ENCODE peak calls at places on chromosomes 13 and 19, in four cellular contexts. E is RWPE1, J is heart left ventricle, B is tibial nerve. F is an unnamed sample.

GRCh38 chr13:83773961-83774360 is 108.3 kb downstream of the SLITRK1 start:
- DNase-seq in B (no peak), E (no peak), J (no peak), F (no peak)

GRCh38 chr13:44755872-44756271 is 179.7 kb upstream of the TSC22D1 start:
- DNase-seq in J (no peak), E (peak; percentile 41), B (no peak), F (no peak)

GRCh38 chr13:75636339-75637095 is 387 bp downstream of the LMO7 start:
- DNase-seq in E (peak; percentile 26), J (no peak), B (no peak), F (peak; percentile 69)

GRCh38 chr19:8370176-8371010 is 6.4 kb downstream of the ANGPTL4 start:
- DNase-seq in B (no peak), E (no peak), J (no peak), F (no peak)

GRCh38 chr13:30257433-30258099 is 49.8 kb downstream of the KATNAL1 start:
- DNase-seq in J (no peak), B (no peak), E (no peak), F (no peak)

GRCh38 chr19:20928371-20928770 is 5.3 kb downstream of the ZNF85 start:
- DNase-seq in E (no peak), J (no peak), B (no peak), F (no peak)

GRCh38 chr13:37460211-37460610 is 138.4 kb downstream of the POSTN start:
- DNase-seq in B (no peak), E (no peak), J (no peak), F (no peak)

GRCh38 chr13:45219123-45219891 is 18.5 kb upstream of the KCTD4 start:
- DNase-seq in E (no peak), J (no peak), B (no peak), F (no peak)

GRCh38 chr13:50208826-50209335 is 193.6 kb downstream of the KCNRG start:
- DNase-seq in J (peak; percentile 54), E (no peak), B (no peak), F (peak; percentile 49)

GRCh38 chr19:49680473-49681351 is 3.6 kb downstream of the PRMT1 start:
- DNase-seq in J (peak; percentile 90), B (peak; percentile 79), E (peak; percentile 89), F (peak; percentile 92)

GRCh38 chr13:22050951-22051563 is 380.2 kb downstream of the FGF9 start:
- DNase-seq in B (no peak), E (no peak), J (no peak), F (no peak)

GRCh38 chr19:17909017-17909732 is 23.6 kb upstream of the CCDC124 start:
- DNase-seq in B (no peak), J (no peak), E (no peak), F (no peak)

GRCh38 chr13:43153436-43154082 is 130.2 kb downstream of the DNAJC15 start:
- DNase-seq in B (no peak), E (peak; percentile 80), J (no peak), F (no peak)

GRCh38 chr19:38046254-38047047 is 139.4 kb downstream of the SIPA1L3 start:
- DNase-seq in B (no peak), J (no peak), E (no peak), F (no peak)

GRCh38 chr19:2014731-2015610 is 543 bp downstream of the BTBD2 start:
- DNase-seq in E (peak; percentile 50), B (no peak), J (no peak), F (no peak)

GRCh38 chr19:47036233-47036651 is 12.2 kb downstream of the TMEM160 start:
- DNase-seq in E (no peak), B (no peak), J (no peak), F (no peak)

GRCh38 chr19:50759886-50760285 is 10.4 kb upstream of the GPR32 start:
- DNase-seq in J (no peak), E (peak; percentile 15), B (no peak), F (no peak)

GRCh38 chr13:28339419-28339818 is 155.5 kb downstream of the FLT1 start:
- DNase-seq in B (no peak), E (no peak), J (no peak), F (no peak)

GRCh38 chr13:111177803-111178389 is 62.8 kb downstream of the ARHGEF7 start:
- DNase-seq in J (no peak), E (no peak), B (no peak), F (no peak)

GRCh38 chr13:81377926-81378325 is 1037.0 kb upstream of the SPRY2 start:
- DNase-seq in B (no peak), J (no peak), E (no peak), F (no peak)

GRCh38 chr19:2952953-2953481 is 8.2 kb upstream of the ZNF77 start:
- DNase-seq in B (no peak), E (peak; percentile 56), J (no peak), F (no peak)

GRCh38 chr13:108220042-108220441 is 1.9 kb downstream of the ABHD13 start:
- DNase-seq in E (peak; percentile 20), B (no peak), J (no peak), F (no peak)

GRCh38 chr19:39402417-39403297 is 4.0 kb upstream of the ZFP36 start:
- DNase-seq in B (peak; percentile 90), J (peak; percentile 95), E (no peak), F (peak; percentile 96)

GRCh38 chr19:56839665-56840451 is 668 bp downstream of the PEG3 start:
- DNase-seq in E (no peak), J (peak; percentile 93), B (peak; percentile 90), F (peak; percentile 98)

DNA sequence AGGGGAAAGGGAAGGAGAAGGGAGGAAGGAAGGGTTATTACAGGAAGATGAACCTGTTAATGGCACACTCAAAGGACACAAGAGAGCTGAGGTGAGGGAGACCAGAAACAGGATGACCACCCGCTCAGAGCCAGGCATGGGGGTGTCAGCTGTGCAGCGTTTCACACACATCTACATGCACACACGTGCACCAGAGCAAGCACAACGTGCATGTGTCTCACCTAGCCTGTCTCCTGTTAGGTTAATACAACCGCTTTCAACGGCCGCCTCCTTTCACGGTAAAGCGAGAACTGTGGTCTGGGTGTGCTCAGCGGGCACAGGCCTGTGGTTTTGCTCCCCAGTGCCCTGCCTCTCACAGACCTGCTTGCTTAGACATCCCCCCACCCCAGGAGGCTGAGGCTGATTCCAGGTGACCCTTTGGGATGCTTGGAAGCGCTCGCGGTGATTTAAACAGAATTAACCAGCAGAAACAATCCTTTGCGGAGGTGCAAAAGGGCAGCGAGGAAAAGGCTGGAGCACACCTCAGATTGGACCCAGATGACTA is 27.4 kb downstream of the IRS2 start:
- DNase-seq in B (no peak), E (no peak), J (no peak), F (no peak)
- H3K27ac ChIP-seq in B (no peak overlapping the region), E (peak overlapping the region; percentile 30), J (no peak overlapping the region), F (no peak overlapping the region)

DNA sequence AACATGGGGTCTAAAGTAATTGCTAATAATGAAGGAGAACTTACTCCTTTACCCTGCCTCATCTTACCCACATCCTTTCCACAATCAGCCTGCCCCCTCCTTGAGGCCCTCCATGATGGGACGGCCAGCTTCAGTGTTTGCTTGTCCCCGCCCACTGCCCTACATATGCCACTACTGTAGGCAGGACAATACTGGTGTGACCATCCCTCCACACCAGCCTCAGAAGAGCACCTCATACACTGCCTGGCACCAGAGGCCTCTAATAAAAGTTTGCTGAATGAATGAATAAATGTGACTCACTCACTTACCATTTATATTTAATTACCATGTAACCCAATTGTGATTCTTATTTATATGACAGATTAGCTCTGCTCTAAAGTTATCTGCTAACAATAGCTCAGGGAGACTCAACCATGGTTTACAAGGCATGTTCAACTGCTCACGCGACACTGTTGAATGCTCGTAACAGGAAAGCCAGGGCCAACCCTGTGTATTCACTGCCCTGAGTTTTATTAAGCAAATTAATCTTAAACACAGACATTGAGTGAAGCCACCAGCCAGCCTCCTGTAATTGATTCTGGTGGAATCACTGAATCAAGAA is 65.9 kb upstream of the DOCK9 start:
- DNase-seq in B (no peak), J (no peak), E (no peak), F (no peak)
- H3K27ac ChIP-seq in B (no peak overlapping the region), J (no peak overlapping the region), E (no peak overlapping the region), F (no peak overlapping the region)

GRCh38 chr19:16886305-16886880 is 2.4 kb upstream of the F2RL3 start:
- DNase-seq in B (no peak), J (peak; percentile 78), E (no peak), F (peak; percentile 41)
- H3K27ac ChIP-seq in B (no peak overlapping the region), J (peak overlapping the region; percentile 90), E (peak overlapping the region; percentile 94), F (no peak overlapping the region)

GRCh38 chr19:16295071-16295470 is 29.6 kb upstream of the KLF2 start:
- DNase-seq in B (no peak), E (no peak), J (no peak), F (no peak)

GRCh38 chr19:16298334-16298733 is 26.3 kb upstream of the KLF2 start:
- DNase-seq in B (no peak), E (no peak), J (no peak), F (no peak)

GRCh38 chr19:16293133-16294085 is 31.2 kb upstream of the KLF2 start:
- DNase-seq in J (peak; percentile 78), E (peak; percentile 35), B (peak; percentile 70), F (peak; percentile 87)

GRCh38 chr19:16296713-16297112 is 27.9 kb upstream of the KLF2 start:
- DNase-seq in E (no peak), J (no peak), B (no peak), F (no peak)

DNA sequence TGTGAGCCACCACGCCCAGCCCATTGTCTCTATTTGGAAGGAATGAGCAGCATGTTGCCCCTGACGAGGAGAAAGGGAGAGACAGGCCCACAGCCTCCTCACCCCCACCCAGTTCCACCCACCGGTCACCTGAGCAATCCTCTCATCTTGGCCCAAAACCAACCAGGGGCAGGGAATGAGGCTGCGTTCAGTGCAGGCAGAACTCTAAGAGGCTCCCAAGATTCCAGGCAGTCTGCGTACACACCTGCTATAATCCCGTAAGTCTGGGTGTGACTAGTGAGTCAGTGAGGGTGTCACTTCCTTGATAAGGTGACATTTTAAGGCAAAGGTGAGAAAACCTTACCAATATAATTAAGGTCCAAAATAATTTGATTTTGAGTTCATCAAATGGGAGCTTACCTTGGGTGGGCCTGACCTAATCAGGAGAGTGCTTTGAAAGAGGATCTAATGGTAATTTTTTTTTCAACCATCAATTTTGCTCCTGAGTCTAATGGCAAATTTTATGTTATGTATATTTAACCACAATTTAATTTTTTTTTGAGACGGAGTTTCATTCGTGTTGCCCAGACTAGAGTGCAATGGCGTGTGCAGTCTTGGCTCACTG is 26.9 kb upstream of the KLF2 start:
- DNase-seq in B (no peak), E (no peak), J (no peak), F (no peak)
- H3K27ac ChIP-seq in B (no peak overlapping the region), E (no peak overlapping the region), J (no peak overlapping the region), F (no peak overlapping the region)

GRCh38 chr19:45099465-45100201 is 6.7 kb downstream of the PPP1R37 start:
- DNase-seq in J (no peak), B (no peak), E (no peak), F (no peak)
- H3K27ac ChIP-seq in J (no peak overlapping the region), B (peak overlapping the region; percentile 23), E (peak overlapping the region; percentile 93), F (no peak overlapping the region)

DNA sequence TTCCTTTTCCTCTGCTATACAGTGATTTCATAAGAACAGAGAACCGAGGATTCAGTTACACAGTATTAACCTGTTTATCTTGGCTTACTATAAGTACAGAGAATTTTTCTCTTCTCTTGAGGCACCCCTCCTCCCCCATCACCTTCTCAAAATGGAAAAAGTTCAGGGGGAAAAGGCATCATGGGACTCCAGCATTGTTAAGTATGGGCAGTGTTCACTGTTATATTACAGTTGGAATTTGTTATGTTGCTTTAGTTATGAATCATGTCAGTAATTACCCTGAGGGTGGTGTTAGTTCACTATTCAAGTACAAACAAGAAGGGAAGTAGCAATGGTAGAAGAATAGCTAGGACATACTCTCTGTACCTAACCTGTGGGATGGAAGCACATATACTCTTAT is 12.1 kb downstream of the LPAR6 start:
- DNase-seq in J (no peak), B (no peak), E (peak; percentile 77), F (no peak)
- H3K27ac ChIP-seq in J (peak overlapping the region; percentile 80), B (no peak overlapping the region), E (no peak overlapping the region), F (peak overlapping the region; percentile 61)